ENCODE peak calls at places on chromosome 18, in six cellular contexts. Y, T, F, R, B and V are unnamed samples.

GRCh38 chr18:58051765-58052460 is 7.9 kb downstream of the NEDD4L start:
- DNase-seq in Y (no peak), T (no peak), F (no peak), R (peak), B (no peak), V (no peak)

GRCh38 chr18:27008575-27008974 is 143.1 kb upstream of the AQP4 start:
- DNase-seq in Y (no peak), T (no peak), F (no peak), R (no peak), B (no peak), V (no peak)

GRCh38 chr18:62612246-62612645 is 89.4 kb downstream of the ZCCHC2 start:
- DNase-seq in Y (no peak), T (no peak), F (no peak), R (no peak), B (no peak), V (no peak)

GRCh38 chr18:66534110-66534509 is 69.8 kb downstream of the CDH19 start:
- DNase-seq in Y (no peak), T (no peak), F (no peak), R (no peak), B (no peak), V (no peak)

GRCh38 chr18:2545155-2545554 is 26.1 kb downstream of the METTL4 start:
- DNase-seq in Y (no peak), T (no peak), F (no peak), R (no peak), B (no peak), V (no peak)

GRCh38 chr18:9874730-9875129 is 11.0 kb upstream of the TXNDC2 start:
- DNase-seq in Y (no peak), T (no peak), F (no peak), R (no peak), B (no peak), V (no peak)

GRCh38 chr18:25467226-25468065 is 115.5 kb upstream of the ZNF521 start:
- DNase-seq in Y (no peak), T (no peak), F (no peak), R (no peak), B (no peak), V (no peak)

GRCh38 chr18:58993260-58993659 is 128.6 kb downstream of the ZNF532 start:
- DNase-seq in Y (no peak), T (peak), F (no peak), R (no peak), B (peak), V (no peak)

GRCh38 chr18:23237524-23238151 is 102.4 kb downstream of the CABLES1 start:
- DNase-seq in Y (no peak), T (no peak), F (peak), R (peak), B (no peak), V (no peak)

GRCh38 chr18:77045682-77046081 is 86.9 kb downstream of the MBP start:
- DNase-seq in Y (no peak), T (no peak), F (no peak), R (no peak), B (no peak), V (no peak)

GRCh38 chr18:56197460-56197859 is 440.9 kb downstream of the TXNL1 start:
- DNase-seq in Y (no peak), T (no peak), F (no peak), R (no peak), B (no peak), V (no peak)

GRCh38 chr18:79576686-79577351 is 102.8 kb upstream of the CTDP1 start:
- DNase-seq in Y (no peak), T (no peak), F (no peak), R (no peak), B (no peak), V (peak)